ENCODE peak calls at places on chromosomes 13 and 19, in ten cellular contexts. X is astrocyte, P is endothelial cell, M is thoracic aorta, E is uterus, N is fibroblast of lung, V is Peyer's patch, W is coronary artery, Z is cardiac fibroblast, Y is fibroblast of mammary gland. T is an unnamed sample.

GRCh38 chr13:24502567-24503375 is 9.8 kb downstream of the PARP4 start:
- DNase-seq in V (no peak), M (no peak), N (peak), E (no peak), P (no peak), Z (peak), W (no peak), X (peak), Y (peak), T (peak)

GRCh38 chr19:3210347-3211017 is 14.0 kb upstream of the CELF5 start:
- DNase-seq in Z (peak), W (no peak), Y (peak), E (peak), P (peak), N (peak), V (peak), X (no peak), M (no peak), T (peak)

GRCh38 chr13:50334944-50335343 is 319.7 kb downstream of the KCNRG start:
- DNase-seq in E (no peak), V (no peak), W (no peak), X (peak), P (no peak), M (no peak), Y (no peak), Z (peak), N (no peak), T (peak)

GRCh38 chr13:96093296-96094006 is 3.5 kb downstream of the HS6ST3 start:
- DNase-seq in M (no peak), V (no peak), P (no peak), W (no peak), Y (no peak), Z (no peak), E (no peak), N (no peak), X (no peak), T (no peak)

GRCh38 chr13:92390217-92390616 is 836.4 kb upstream of the GPC6 start:
- DNase-seq in M (no peak), N (peak), W (no peak), Z (no peak), E (no peak), P (no peak), X (peak), V (no peak), Y (no peak), T (no peak)

GRCh38 chr19:11735375-11735774 is 3.4 kb downstream of the ZNF823 start:
- DNase-seq in W (no peak), X (no peak), M (no peak), N (no peak), P (no peak), E (no peak), V (no peak), Y (no peak), Z (no peak), T (no peak)

GRCh38 chr13:78659450-78660110 is 625 bp upstream of the OBI1 start:
- DNase-seq in X (no peak), P (no peak), N (no peak), Z (no peak), V (no peak), M (no peak), E (no peak), Y (peak), W (no peak), T (no peak)

GRCh38 chr19:33365676-33366075 is 7.8 kb upstream of the CEBPG start:
- DNase-seq in V (no peak), E (no peak), W (no peak), Y (no peak), Z (no peak), P (no peak), M (no peak), X (no peak), N (no peak), T (no peak)

GRCh38 chr13:76795701-76796695 is 90.2 kb downstream of the KCTD12 start:
- DNase-seq in P (no peak), E (no peak), Y (no peak), N (peak), W (no peak), V (no peak), M (no peak), X (no peak), Z (no peak), T (peak)

GRCh38 chr19:45571457-45572220 is 13.0 kb downstream of the OPA3 start:
- DNase-seq in M (no peak), X (no peak), Z (no peak), Y (no peak), V (no peak), W (no peak), N (no peak), E (no peak), P (no peak), T (no peak)

GRCh38 chr19:17468302-17469091 is 1.8 kb upstream of the SLC27A1 start:
- DNase-seq in M (no peak), W (peak), X (no peak), Y (no peak), Z (peak), E (peak), N (no peak), P (no peak), V (no peak), T (peak)

GRCh38 chr19:43504426-43505185 is at the start of gene PHLDB3:
- DNase-seq in Y (no peak), N (no peak), E (no peak), W (peak), M (no peak), X (no peak), V (peak), P (no peak), Z (peak), T (no peak)

GRCh38 chr19:39771751-39772150 is 6.9 kb upstream of the LEUTX start:
- DNase-seq in N (no peak), E (no peak), Y (no peak), W (no peak), V (no peak), M (no peak), P (no peak), X (no peak), Z (no peak), T (no peak)

GRCh38 chr19:39768811-39769210 is 9.8 kb upstream of the LEUTX start:
- DNase-seq in Z (no peak), V (no peak), Y (no peak), M (no peak), E (no peak), X (no peak), W (no peak), N (no peak), P (no peak), T (no peak)

GRCh38 chr19:39765091-39766076 is 13.3 kb upstream of the LEUTX start:
- DNase-seq in P (peak), V (peak), Y (peak), N (peak), Z (peak), W (no peak), X (peak), E (peak), M (no peak), T (peak)

DNA sequence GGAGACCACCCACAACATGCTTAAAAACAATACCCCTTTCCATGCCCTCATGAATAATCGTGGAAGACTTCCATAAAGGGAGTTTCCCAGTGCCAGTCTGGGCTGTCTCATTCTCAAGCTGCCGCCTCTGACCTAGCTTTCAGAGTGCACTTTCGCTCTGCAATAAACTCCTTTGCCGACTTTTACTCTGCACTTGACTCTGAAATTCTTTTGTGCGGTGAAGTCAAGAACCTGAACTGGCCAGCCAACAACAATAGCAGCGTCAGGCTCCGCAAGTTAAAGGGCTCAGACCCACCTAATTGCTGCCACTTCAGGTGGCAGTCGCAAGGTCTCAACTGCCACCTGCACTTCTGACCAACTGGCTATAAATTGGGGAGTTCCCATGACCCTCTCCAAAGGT is 10.3 kb upstream of the LEUTX start:
- DNase-seq in X (no peak), P (no peak), V (no peak), N (no peak), W (no peak), M (no peak), E (no peak), Y (no peak), Z (no peak), T (no peak)
- TF ChIP-seq CTCF in X (no peak), P (no peak), V (no peak), N (no peak), W (no peak), M (no peak), E (no peak), Y (no peak), Z (no peak), T (no peak)

DNA sequence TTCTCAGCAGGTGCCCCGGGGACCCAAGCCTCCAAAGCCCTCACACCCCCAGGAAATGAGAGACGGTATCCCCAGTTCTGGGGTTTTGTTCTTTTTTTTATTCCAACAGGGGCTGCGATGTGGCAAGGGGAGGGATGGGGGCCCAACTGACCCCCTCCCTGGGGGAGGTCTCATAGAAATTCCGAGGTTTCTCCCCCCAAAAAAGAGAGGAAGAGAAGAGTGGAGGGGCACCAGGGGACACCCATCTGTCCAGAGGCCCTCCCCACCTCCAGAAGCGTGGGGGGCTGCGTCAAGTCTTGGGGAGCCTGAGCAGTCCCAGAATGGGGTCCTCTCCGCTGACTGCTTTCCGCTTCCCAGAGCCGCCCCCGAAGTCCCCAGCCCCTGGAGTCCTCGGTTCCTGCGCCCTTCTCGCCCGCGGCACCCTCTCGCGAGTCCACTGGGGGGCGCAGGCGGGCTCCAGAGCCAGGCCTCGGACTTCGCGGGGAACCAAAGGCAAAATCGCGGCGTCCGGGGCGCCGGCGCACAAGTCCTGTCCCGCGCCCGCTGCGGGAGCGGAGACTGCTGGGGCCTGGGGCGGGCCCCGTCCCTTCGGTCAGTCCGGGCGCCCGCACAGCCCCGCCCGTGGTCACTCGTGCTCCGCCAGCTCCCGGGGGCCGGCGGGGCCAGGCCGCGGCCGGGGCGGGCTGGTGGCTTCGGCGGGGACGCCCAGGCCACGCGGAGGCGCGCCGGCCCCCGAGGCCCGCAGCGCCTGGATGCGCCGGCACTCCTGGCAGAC is 4.4 kb upstream of the ATP1A3 start:
- DNase-seq in X (no peak), Y (peak), M (no peak), Z (peak), W (peak), N (peak), P (peak), V (no peak), E (no peak), T (peak)
- TF ChIP-seq CTCF in X (peak), Y (peak), M (peak), Z (peak), W (no peak), N (peak), P (peak), V (peak), E (no peak), T (peak)

GRCh38 chr19:13058951-13059660 is 43.6 kb downstream of the LYL1 start:
- DNase-seq in P (no peak), M (no peak), N (no peak), Y (peak), E (no peak), W (no peak), V (no peak), X (no peak), Z (peak), T (no peak)
- TF ChIP-seq CTCF in P (no peak), M (no peak), N (no peak), Y (peak), E (peak), W (no peak), V (no peak), X (no peak), Z (no peak), T (peak)

DNA sequence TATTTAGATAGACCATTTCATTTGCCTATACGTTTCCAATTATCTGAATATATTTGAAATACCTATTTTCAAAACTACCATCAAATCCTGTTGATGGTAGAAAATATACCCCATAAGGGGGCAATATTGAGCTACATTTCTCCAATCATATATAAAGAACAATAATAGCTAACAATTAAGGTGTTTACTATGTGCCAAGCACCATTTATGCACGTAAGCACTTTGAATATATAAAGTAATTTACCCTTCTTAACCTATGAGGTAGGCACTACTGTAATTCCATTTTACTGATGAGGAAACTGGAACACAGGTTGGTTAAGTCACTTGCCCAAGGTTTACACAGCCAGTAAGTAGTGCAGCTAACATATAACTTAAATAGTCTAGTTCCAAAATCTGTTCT is 79.2 kb downstream of the UBL3 start:
- DNase-seq in W (no peak), N (peak), E (no peak), Z (peak), Y (peak), M (no peak), X (peak), P (no peak), V (no peak), T (peak)
- TF ChIP-seq CTCF in W (no peak), N (no peak), E (peak), Z (no peak), Y (peak), M (peak), X (peak), P (peak), V (peak), T (peak)

DNA sequence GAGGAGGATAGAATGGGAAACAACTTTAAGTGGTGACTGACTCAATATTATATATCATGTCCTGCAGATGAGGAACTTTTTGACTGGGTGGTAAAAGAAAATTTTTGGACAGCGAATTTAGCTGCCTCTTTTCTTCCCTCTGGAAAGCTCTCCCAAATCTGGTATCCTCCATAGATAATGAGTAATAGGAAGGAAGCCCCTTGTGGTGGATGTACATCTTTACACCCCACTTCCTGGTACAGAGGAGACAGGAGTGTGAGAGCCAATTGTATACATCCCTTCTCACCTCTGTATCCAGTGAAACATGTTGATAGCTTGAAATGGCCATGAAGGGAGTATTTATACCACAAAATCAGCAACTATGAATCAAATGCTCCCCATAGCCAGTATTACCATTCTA is 17.2 kb upstream of the TDRD3 start:
- DNase-seq in Y (no peak), M (no peak), Z (no peak), W (no peak), P (no peak), N (no peak), E (no peak), V (no peak), X (no peak), T (no peak)
- TF ChIP-seq CTCF in Y (peak), M (no peak), Z (no peak), W (no peak), P (no peak), N (no peak), E (no peak), V (no peak), X (no peak), T (no peak)

GRCh38 chr19:49570997-49571676 is 9.2 kb downstream of the NOSIP start:
- DNase-seq in Z (no peak), P (no peak), N (no peak), X (no peak), Y (no peak), E (no peak), M (no peak), V (no peak), W (no peak), T (no peak)
- TF ChIP-seq CTCF in Z (no peak), P (no peak), N (no peak), X (no peak), Y (no peak), E (no peak), M (no peak), V (peak), W (no peak), T (no peak)

GRCh38 chr13:30132623-30133553 is 174.5 kb downstream of the KATNAL1 start:
- DNase-seq in W (peak), P (peak), Z (peak), X (peak), Y (peak), M (peak), V (peak), N (peak), E (peak), T (peak)
- TF ChIP-seq CTCF in W (peak), P (peak), Z (peak), X (peak), Y (peak), M (peak), V (peak), N (peak), E (peak), T (peak)

GRCh38 chr19:23823952-23824389 is 65.3 kb upstream of the ZNF681 start:
- DNase-seq in M (no peak), Y (peak), E (no peak), Z (no peak), W (no peak), V (no peak), P (peak), N (peak), X (no peak), T (peak)
- TF ChIP-seq CTCF in M (no peak), Y (peak), E (no peak), Z (peak), W (no peak), V (peak), P (no peak), N (no peak), X (no peak), T (peak)

GRCh38 chr13:40447857-40448256 is 218.6 kb downstream of the FOXO1 start:
- DNase-seq in N (no peak), V (no peak), P (no peak), Z (no peak), E (no peak), W (no peak), Y (no peak), X (no peak), M (no peak), T (no peak)

GRCh38 chr13:40442826-40443225 is 223.6 kb downstream of the FOXO1 start:
- DNase-seq in X (peak), Y (no peak), Z (no peak), V (no peak), N (no peak), M (no peak), E (no peak), W (no peak), P (no peak), T (no peak)

GRCh38 chr13:40444241-40444640 is 222.2 kb downstream of the FOXO1 start:
- DNase-seq in P (no peak), N (no peak), V (no peak), X (peak), E (no peak), Y (no peak), Z (no peak), M (no peak), W (no peak), T (no peak)

GRCh38 chr13:40446365-40446764 is 220.1 kb downstream of the FOXO1 start:
- DNase-seq in P (no peak), W (no peak), M (no peak), X (peak), V (no peak), Y (peak), N (no peak), E (no peak), Z (peak), T (peak)

GRCh38 chr13:40445557-40445990 is 220.9 kb downstream of the FOXO1 start:
- DNase-seq in V (peak), X (peak), E (no peak), N (no peak), W (no peak), Y (peak), M (no peak), Z (peak), P (peak), T (peak)
- TF ChIP-seq CTCF in V (no peak), X (no peak), E (no peak), N (no peak), W (no peak), Y (no peak), M (no peak), Z (no peak), P (no peak), T (no peak)

GRCh38 chr13:36736119-36736726 is 62.4 kb downstream of the SERTM1 start:
- DNase-seq in E (peak), V (peak), W (no peak), N (peak), Z (peak), Y (peak), M (no peak), X (peak), P (peak), T (peak)
- TF ChIP-seq CTCF in E (peak), V (peak), W (peak), N (peak), Z (peak), Y (peak), M (peak), X (peak), P (peak), T (peak)

T was measured in choroid plexus epithelial cell.